ENCODE peak calls at places on chromosomes 2 and 18, in ten cellular contexts. E is psoas muscle, Z is pancreas, W is upper lobe of right lung, I is A549, C is heart left ventricle, Q is body of pancreas, J is astrocyte, V is tibial artery, M is stomach. A is an unnamed sample. For H3K4me1, the result is how much of the 10 kb centered on the place peaks cover.

GRCh38 chr2:164438490-164439205 is 182.6 kb downstream of the GRB14 start:
- DNase-seq in E (no peak), Z (no peak), W (no peak), I (no peak), C (no peak), Q (no peak), J (no peak), V (no peak), M (no peak), A (no peak)

GRCh38 chr2:187971893-187972292 is 319.8 kb upstream of the GULP1 start:
- DNase-seq in E (no peak), Z (no peak), W (no peak), I (no peak), C (no peak), Q (no peak), J (no peak), V (no peak), M (no peak), A (no peak)

GRCh38 chr2:113370030-113370429 is 67.5 kb upstream of the ZNG1B start:
- DNase-seq in E (no peak), Z (no peak), W (no peak), I (peak), C (no peak), Q (no peak), J (no peak), V (no peak), M (no peak), A (no peak)

GRCh38 chr18:67531929-67532328 is 15.4 kb upstream of the DSEL start:
- DNase-seq in E (no peak), Z (no peak), W (no peak), I (no peak), C (no peak), Q (no peak), J (no peak), V (no peak), M (no peak), A (no peak)

GRCh38 chr2:202007015-202008011 is 26.3 kb upstream of the FZD7 start:
- DNase-seq in E (no peak), Z (no peak), W (no peak), I (no peak), C (no peak), Q (no peak), J (no peak), V (peak), M (no peak), A (no peak)

GRCh38 chr2:121037480-121037879 is 247.5 kb downstream of the TFCP2L1 start:
- DNase-seq in E (no peak), Z (no peak), W (no peak), I (no peak), C (no peak), Q (no peak), J (no peak), V (no peak), M (peak), A (no peak)

GRCh38 chr2:165863816-165864221 is 69.8 kb upstream of the GALNT3 start:
- DNase-seq in E (no peak), Z (no peak), W (no peak), I (no peak), C (no peak), Q (no peak), J (no peak), V (no peak), M (no peak), A (no peak)

GRCh38 chr2:42935692-42936631 is 143.6 kb upstream of the HAAO start:
- DNase-seq in E (peak), Z (no peak), W (no peak), I (no peak), C (no peak), Q (no peak), J (no peak), V (no peak), M (no peak), A (no peak)

GRCh38 chr2:162732946-162733698 is 105.4 kb downstream of the KCNH7 start:
- DNase-seq in E (no peak), Z (peak), W (no peak), I (no peak), C (no peak), Q (peak), J (peak), V (no peak), M (peak), A (no peak)

GRCh38 chr2:138500592-138501426 is 761 bp upstream of the SPOPL start:
- DNase-seq in E (peak), Z (no peak), W (no peak), I (no peak), C (peak), Q (no peak), J (no peak), V (no peak), M (no peak), A (no peak)

GRCh38 chr2:121955313-121956211 is 200.1 kb downstream of the TSN start:
- DNase-seq in E (no peak), Z (no peak), W (no peak), I (no peak), C (no peak), Q (peak), J (no peak), V (no peak), M (no peak), A (no peak)

GRCh38 chr18:56258178-56258577 is 380.2 kb downstream of the TXNL1 start:
- DNase-seq in E (no peak), Z (no peak), W (no peak), I (no peak), C (no peak), Q (no peak), J (no peak), V (no peak), M (no peak), A (no peak)

GRCh38 chr18:45954070-45954712 is 12.9 kb downstream of the EPG5 start:
- DNase-seq in E (no peak), Z (no peak), W (no peak), I (peak), C (no peak), Q (no peak), J (peak), V (no peak), M (no peak), A (no peak)
- H3K4me1 ChIP-seq in E (half or more), Z (under half), W (under half), I (under half), C (under half), Q (under half), J (half or more), V (under half), M (under half), A (under half)

DNA sequence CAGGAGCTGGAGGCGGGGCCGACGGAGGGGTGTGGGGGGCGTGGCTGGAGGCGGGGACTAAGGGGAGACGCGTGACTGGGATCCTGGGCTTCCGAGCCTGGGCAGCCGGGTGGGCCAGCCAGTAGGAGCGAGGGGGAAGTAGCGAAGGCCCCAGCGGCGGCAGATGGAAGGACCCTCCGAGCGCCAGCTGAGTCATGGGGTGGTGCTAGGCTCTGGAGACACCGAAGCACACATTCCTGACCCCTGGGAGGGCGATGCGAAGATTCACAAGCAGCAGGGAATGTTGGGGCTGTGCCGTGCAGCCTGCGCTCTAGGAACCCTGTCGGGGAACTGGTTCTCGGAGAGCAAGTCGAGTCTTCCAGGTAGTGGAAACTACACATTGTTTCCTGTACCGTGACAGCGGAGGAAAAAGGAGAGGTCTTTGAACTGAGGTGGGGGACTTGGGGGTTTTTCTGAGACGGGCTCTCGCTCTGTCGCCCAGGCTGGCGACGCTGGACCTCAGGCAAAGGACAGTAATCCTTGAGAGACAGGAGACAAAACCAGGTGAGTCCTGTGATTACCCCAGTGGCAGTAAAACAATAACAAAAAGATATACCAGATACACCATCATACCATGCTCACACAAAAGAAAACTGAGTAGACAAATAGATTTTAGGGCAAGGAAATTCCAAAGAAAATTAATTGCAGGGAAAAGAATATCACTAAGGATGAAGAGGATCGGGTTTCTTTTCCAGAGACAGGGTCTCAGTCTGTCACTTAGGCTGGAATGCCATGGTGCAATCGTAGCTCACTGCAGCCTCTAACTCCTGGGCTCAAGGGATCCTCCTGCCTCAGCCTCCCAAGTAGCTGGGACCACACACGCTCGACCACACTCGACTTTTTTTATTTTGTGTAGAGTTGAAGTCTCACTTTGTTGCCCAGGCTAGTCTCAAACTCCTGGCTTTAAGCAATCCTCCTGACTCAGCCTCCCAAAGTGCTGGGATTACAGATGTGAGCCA is 828 bp upstream of the AFG3L2 start:
- DNase-seq in E (no peak), Z (no peak), W (no peak), I (no peak), C (no peak), Q (no peak), J (no peak), V (no peak), M (no peak), A (no peak)
- TF ChIP-seq CTCF in E (peak), Z (no peak), W (peak), I (no peak), C (no peak), Q (no peak), J (no peak), V (no peak), M (peak), A (no peak)

GRCh38 chr2:233417282-233417681 is 63.0 kb downstream of the DGKD start:
- DNase-seq in E (no peak), Z (no peak), W (no peak), I (no peak), C (no peak), Q (no peak), J (no peak), V (no peak), M (peak), A (no peak)
- H3K4me1 ChIP-seq in E (half or more), Z (under half), W (under half), I (half or more), C (half or more), Q (under half), J (under half), V (under half), M (half or more), A (half or more)

GRCh38 chr18:50987261-50987660 is 19.4 kb downstream of the ELAC1 start:
- DNase-seq in E (no peak), Z (no peak), W (no peak), I (no peak), C (no peak), Q (no peak), J (no peak), V (no peak), M (no peak), A (no peak)

GRCh38 chr18:50982086-50982801 is 14.4 kb downstream of the ELAC1 start:
- DNase-seq in E (no peak), Z (no peak), W (no peak), I (no peak), C (no peak), Q (no peak), J (no peak), V (no peak), M (no peak), A (no peak)

GRCh38 chr18:50981381-50981780 is 13.5 kb downstream of the ELAC1 start:
- DNase-seq in E (no peak), Z (no peak), W (no peak), I (no peak), C (no peak), Q (no peak), J (peak), V (no peak), M (no peak), A (no peak)

GRCh38 chr18:50986360-50987087 is 18.7 kb downstream of the ELAC1 start:
- DNase-seq in E (no peak), Z (no peak), W (no peak), I (no peak), C (no peak), Q (no peak), J (peak), V (no peak), M (no peak), A (no peak)

GRCh38 chr18:50982802-50983179 is 15.0 kb downstream of the ELAC1 start:
- DNase-seq in E (no peak), Z (no peak), W (no peak), I (no peak), C (no peak), Q (no peak), J (no peak), V (no peak), M (no peak), A (no peak)
- TF ChIP-seq CTCF in E (no peak), Z (no peak), W (no peak), I (no peak), C (no peak), Q (no peak), J (no peak), V (no peak), M (no peak), A (no peak)

GRCh38 chr2:128311216-128311754 is 7.4 kb downstream of the HS6ST1 start:
- DNase-seq in E (peak), Z (no peak), W (no peak), I (no peak), C (no peak), Q (no peak), J (no peak), V (no peak), M (peak), A (no peak)
- H3K4me1 ChIP-seq in E (half or more), Z (under half), W (half or more), I (under half), C (half or more), Q (half or more), J (under half), V (under half), M (half or more), A (under half)

DNA sequence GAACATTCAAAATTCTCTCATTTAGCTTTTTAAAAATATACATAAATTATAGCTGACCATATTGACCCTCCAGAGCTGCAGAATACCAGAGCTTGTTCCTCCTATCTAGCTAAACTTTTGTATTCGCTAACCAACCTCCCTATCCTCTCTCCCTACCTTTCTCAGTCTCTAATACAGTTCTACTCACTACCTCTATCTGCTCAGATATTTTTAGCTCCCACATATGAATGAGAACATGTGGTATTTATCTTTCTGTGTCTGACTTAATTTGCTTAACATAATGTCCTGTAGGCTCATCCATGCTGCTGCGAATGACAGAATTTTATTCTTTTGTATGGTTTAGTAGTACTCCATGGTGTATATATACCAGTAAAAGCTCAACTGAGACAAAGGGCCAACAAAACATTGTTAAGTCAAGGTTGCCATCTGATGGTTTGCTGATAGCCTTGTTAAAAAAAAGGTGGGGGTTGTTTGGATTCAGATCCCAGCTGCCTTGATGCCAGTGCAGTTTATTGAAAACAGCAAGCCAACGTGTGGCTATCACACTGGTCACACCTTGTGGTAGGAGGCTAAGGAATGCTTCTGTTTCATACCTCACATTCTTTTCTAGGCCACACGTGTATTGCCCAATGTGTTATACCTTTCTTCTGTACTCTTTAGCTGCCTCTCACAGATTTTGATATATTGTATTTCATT is 101.5 kb downstream of the VWA3B start:
- DNase-seq in E (no peak), Z (no peak), W (no peak), I (no peak), C (no peak), Q (no peak), J (no peak), V (no peak), M (no peak), A (no peak)
- TF ChIP-seq CTCF in E (peak), Z (no peak), W (no peak), I (no peak), C (no peak), Q (no peak), J (no peak), V (no peak), M (no peak), A (no peak)

DNA sequence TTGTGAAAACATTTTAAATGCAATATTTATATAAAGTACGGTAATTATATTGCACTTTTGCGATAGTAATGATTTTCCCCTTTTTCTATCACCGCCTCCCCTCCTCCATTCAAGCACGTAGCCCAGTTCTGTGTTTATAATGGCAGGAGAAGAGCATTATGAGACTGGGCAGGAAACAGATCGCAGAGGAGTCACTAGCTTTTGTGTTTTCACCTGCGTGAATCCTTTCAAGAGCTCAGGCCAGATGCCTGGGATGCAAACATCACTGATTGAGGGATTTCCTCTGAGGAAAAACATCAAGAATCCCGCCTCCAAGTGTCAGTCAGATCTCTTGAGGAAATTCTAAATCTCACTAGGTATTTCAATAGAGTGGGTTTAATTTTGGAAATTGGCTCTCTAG is 178.4 kb upstream of the FN1 start:
- DNase-seq in E (no peak), Z (no peak), W (no peak), I (no peak), C (no peak), Q (no peak), J (no peak), V (no peak), M (no peak), A (no peak)
- H3K4me1 ChIP-seq in E (under half), Z (under half), W (under half), I (under half), C (under half), Q (under half), J (under half), V (under half), M (under half), A (under half)

GRCh38 chr2:226837787-226838603 is 2.1 kb downstream of the RHBDD1 start:
- DNase-seq in E (no peak), Z (no peak), W (no peak), I (no peak), C (no peak), Q (no peak), J (no peak), V (no peak), M (no peak), A (no peak)

GRCh38 chr2:226836548-226836885 is 663 bp downstream of the RHBDD1 start:
- DNase-seq in E (no peak), Z (no peak), W (no peak), I (no peak), C (no peak), Q (no peak), J (no peak), V (no peak), M (no peak), A (no peak)

GRCh38 chr2:226835420-226835795 is 446 bp upstream of the RHBDD1 start:
- DNase-seq in E (no peak), Z (peak), W (no peak), I (no peak), C (peak), Q (no peak), J (no peak), V (no peak), M (no peak), A (no peak)

GRCh38 chr2:226837334-226837733 is 1.5 kb downstream of the RHBDD1 start:
- DNase-seq in E (no peak), Z (no peak), W (no peak), I (no peak), C (no peak), Q (no peak), J (no peak), V (no peak), M (no peak), A (no peak)

GRCh38 chr2:226835796-226836547 is at the start of gene RHBDD1:
- DNase-seq in E (peak), Z (peak), W (peak), I (peak), C (peak), Q (peak), J (peak), V (peak), M (peak), A (peak)
- TF ChIP-seq CTCF in E (no peak), Z (no peak), W (no peak), I (no peak), C (no peak), Q (no peak), J (no peak), V (no peak), M (no peak), A (no peak)